ENCODE peak calls at places on chromosomes 6 and 20, in four cellular contexts. One of them, this sample, is unnamed.

GRCh38 chr20:53917145-53918009 is 153.0 kb downstream of the BCAS1 start:
- DNase-seq in SK-N-SH: peak
- DNase-seq in GM12878: peak
- DNase-seq in HepG2: no peak
- DNase-seq in this sample: no peak

GRCh38 chr6:14396826-14397517 is 279.4 kb downstream of the CD83 start:
- DNase-seq in GM12878: no peak
- DNase-seq in SK-N-SH: no peak
- DNase-seq in HepG2: no peak
- DNase-seq in this sample: no peak

GRCh38 chr20:63895886-63896135 is 885 bp downstream of the DNAJC5 start:
- DNase-seq in GM12878: no peak
- DNase-seq in SK-N-SH: no peak
- DNase-seq in HepG2: no peak
- DNase-seq in this sample: no peak

GRCh38 chr6:131727868-131728267 is 17.1 kb upstream of the CTAGE9 start:
- DNase-seq in GM12878: no peak
- DNase-seq in SK-N-SH: no peak
- DNase-seq in HepG2: peak
- DNase-seq in this sample: no peak

GRCh38 chr20:42093542-42094440 is 475.6 kb upstream of the CHD6 start:
- DNase-seq in HepG2: no peak
- DNase-seq in SK-N-SH: no peak
- DNase-seq in GM12878: no peak
- DNase-seq in this sample: no peak

GRCh38 chr20:61968036-61968810 is 97.5 kb downstream of the TAF4 start:
- DNase-seq in GM12878: no peak
- DNase-seq in HepG2: no peak
- DNase-seq in SK-N-SH: no peak
- DNase-seq in this sample: no peak

GRCh38 chr20:34426026-34426425 is 63.0 kb downstream of the ITCH start:
- DNase-seq in HepG2: no peak
- DNase-seq in GM12878: no peak
- DNase-seq in SK-N-SH: no peak
- DNase-seq in this sample: no peak

GRCh38 chr6:90294989-90295853 is 1.4 kb downstream of the BACH2 start:
- DNase-seq in SK-N-SH: peak
- DNase-seq in HepG2: no peak
- DNase-seq in GM12878: no peak
- DNase-seq in this sample: no peak

GRCh38 chr20:63563186-63563935 is 9.4 kb downstream of the FNDC11 start:
- DNase-seq in GM12878: no peak
- DNase-seq in HepG2: no peak
- DNase-seq in SK-N-SH: no peak
- DNase-seq in this sample: no peak

GRCh38 chr20:57030611-57031600 is 235.5 kb downstream of the BMP7 start:
- DNase-seq in HepG2: no peak
- DNase-seq in GM12878: no peak
- DNase-seq in SK-N-SH: peak
- DNase-seq in this sample: no peak

GRCh38 chr6:69584913-69585729 is 211.7 kb downstream of the LMBRD1 start:
- DNase-seq in GM12878: peak
- DNase-seq in HepG2: no peak
- DNase-seq in SK-N-SH: peak
- DNase-seq in this sample: no peak

GRCh38 chr20:50198211-50198666 is 7.6 kb downstream of the CEBPB start:
- DNase-seq in GM12878: no peak
- DNase-seq in SK-N-SH: no peak
- DNase-seq in HepG2: no peak
- DNase-seq in this sample: no peak

GRCh38 chr6:4356899-4357659 is 221.7 kb upstream of the ECI2 start:
- DNase-seq in SK-N-SH: no peak
- DNase-seq in GM12878: no peak
- DNase-seq in HepG2: no peak
- DNase-seq in this sample: no peak

GRCh38 chr6:48109902-48110301 is 1.1 kb downstream of the PTCHD4 start:
- DNase-seq in HepG2: peak
- DNase-seq in SK-N-SH: no peak
- DNase-seq in GM12878: no peak
- DNase-seq in this sample: no peak

GRCh38 chr6:111992851-111993250 is 61.1 kb upstream of the CCN6 start:
- DNase-seq in GM12878: no peak
- DNase-seq in SK-N-SH: no peak
- DNase-seq in HepG2: no peak
- DNase-seq in this sample: no peak

GRCh38 chr6:38567436-38567835 is 72.3 kb downstream of the BTBD9 start:
- DNase-seq in HepG2: no peak
- DNase-seq in SK-N-SH: peak
- DNase-seq in GM12878: no peak
- DNase-seq in this sample: no peak

GRCh38 chr20:40933758-40934157 is 94.9 kb upstream of the TOP1 start:
- DNase-seq in HepG2: no peak
- DNase-seq in SK-N-SH: no peak
- DNase-seq in GM12878: no peak
- DNase-seq in this sample: no peak

GRCh38 chr6:103672169-103672568 is 1187.5 kb downstream of the HACE1 start:
- DNase-seq in GM12878: no peak
- DNase-seq in HepG2: no peak
- DNase-seq in SK-N-SH: no peak
- DNase-seq in this sample: no peak

GRCh38 chr6:10369896-10370295 is 45.0 kb downstream of the TFAP2A start:
- DNase-seq in SK-N-SH: no peak
- DNase-seq in GM12878: no peak
- DNase-seq in HepG2: no peak
- DNase-seq in this sample: peak

GRCh38 chr6:36701401-36701991 is 3.9 kb downstream of the RAB44 start:
- DNase-seq in GM12878: no peak
- DNase-seq in HepG2: peak
- DNase-seq in SK-N-SH: no peak
- DNase-seq in this sample: no peak

GRCh38 chr6:97703661-97704060 is 420.6 kb upstream of the MMS22L start:
- DNase-seq in HepG2: no peak
- DNase-seq in SK-N-SH: no peak
- DNase-seq in GM12878: no peak
- DNase-seq in this sample: no peak

GRCh38 chr20:13788167-13788834 is 3.5 kb downstream of the NDUFAF5 start:
- DNase-seq in GM12878: peak
- DNase-seq in SK-N-SH: peak
- DNase-seq in HepG2: peak
- DNase-seq in this sample: peak

GRCh38 chr6:170063851-170064617 is 226.8 kb downstream of the DLL1 start:
- DNase-seq in SK-N-SH: no peak
- DNase-seq in HepG2: no peak
- DNase-seq in GM12878: no peak
- DNase-seq in this sample: no peak

GRCh38 chr6:36727491-36728021 is 29.9 kb downstream of the RAB44 start:
- DNase-seq in SK-N-SH: no peak
- DNase-seq in GM12878: peak
- DNase-seq in HepG2: no peak
- DNase-seq in this sample: no peak

GRCh38 chr6:45420083-45420908 is 42.6 kb upstream of the SUPT3H start:
- DNase-seq in HepG2: no peak
- DNase-seq in GM12878: no peak
- DNase-seq in SK-N-SH: peak
- DNase-seq in this sample: no peak

GRCh38 chr20:37042986-37043972 is 52.5 kb downstream of the RBL1 start:
- DNase-seq in GM12878: peak
- DNase-seq in HepG2: no peak
- DNase-seq in SK-N-SH: no peak
- DNase-seq in this sample: no peak

GRCh38 chr6:20881365-20881764 is 347.1 kb downstream of the CDKAL1 start:
- DNase-seq in GM12878: no peak
- DNase-seq in HepG2: no peak
- DNase-seq in SK-N-SH: no peak
- DNase-seq in this sample: no peak

GRCh38 chr20:2671977-2672376 is 8.0 kb upstream of the IDH3B start:
- DNase-seq in SK-N-SH: no peak
- DNase-seq in GM12878: no peak
- DNase-seq in HepG2: no peak
- DNase-seq in this sample: peak

GRCh38 chr6:6918216-6918983 is 189.4 kb upstream of the RREB1 start:
- DNase-seq in HepG2: no peak
- DNase-seq in GM12878: peak
- DNase-seq in SK-N-SH: no peak
- DNase-seq in this sample: no peak

GRCh38 chr20:38134427-38135281 is 30.4 kb downstream of the TGM2 start:
- DNase-seq in GM12878: no peak
- DNase-seq in HepG2: peak
- DNase-seq in SK-N-SH: peak
- DNase-seq in this sample: no peak

GRCh38 chr20:63288581-63289251 is 4.3 kb upstream of the COL20A1 start:
- DNase-seq in HepG2: no peak
- DNase-seq in GM12878: no peak
- DNase-seq in SK-N-SH: no peak
- DNase-seq in this sample: no peak

DNA sequence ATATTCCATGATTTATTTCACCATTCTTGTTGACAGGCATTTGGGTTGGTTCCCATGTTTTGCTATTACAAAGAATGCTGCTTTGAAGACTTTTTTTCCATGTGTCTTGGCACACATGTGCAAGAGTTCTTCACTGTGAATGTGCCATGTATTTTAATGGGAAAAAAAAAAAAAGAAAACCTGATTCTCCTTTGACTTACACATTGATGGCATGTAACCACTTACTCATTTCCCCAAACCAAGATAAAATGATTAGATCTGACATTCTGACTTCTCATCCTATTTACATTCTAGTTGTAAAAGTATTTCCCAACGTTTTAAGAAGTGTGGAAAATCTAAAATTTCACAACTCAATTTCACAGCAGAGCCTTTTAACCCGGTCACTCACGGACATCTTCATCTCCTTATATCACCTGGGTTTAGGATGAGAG is 4.4 kb downstream of the CAP2 start:
- DNase-seq in HepG2: no peak
- DNase-seq in SK-N-SH: no peak
- DNase-seq in GM12878: no peak
- DNase-seq in this sample: no peak
- TF ChIP-seq PBX3 in HepG2: no peak
- TF ChIP-seq PBX3 in SK-N-SH: peak
- TF ChIP-seq PBX3 in GM12878: no peak
- TF ChIP-seq PBX3 in this sample: no peak

DNA sequence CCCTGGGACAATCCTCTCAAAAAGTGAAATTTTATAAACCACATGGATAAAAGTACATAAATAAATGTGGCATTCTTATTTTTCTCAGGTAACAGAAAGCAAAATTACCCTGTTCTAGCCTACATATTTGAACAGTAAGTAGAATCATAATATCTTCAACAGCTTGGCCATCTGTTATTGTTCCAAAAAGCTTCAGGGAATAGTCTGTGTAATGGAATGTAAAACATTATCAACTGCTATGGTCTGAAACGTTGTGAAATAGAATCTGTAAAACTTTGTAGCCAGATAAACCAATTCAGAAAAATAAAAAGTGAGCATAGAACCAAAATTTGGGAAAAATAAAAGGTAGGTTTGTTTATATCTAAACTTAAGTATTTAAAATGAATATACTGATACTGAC is 114.7 kb downstream of the THEMIS start:
- DNase-seq in SK-N-SH: no peak
- DNase-seq in GM12878: no peak
- DNase-seq in HepG2: no peak
- DNase-seq in this sample: no peak
- TF ChIP-seq PBX3 in SK-N-SH: no peak
- TF ChIP-seq PBX3 in GM12878: no peak
- TF ChIP-seq PBX3 in HepG2: no peak
- TF ChIP-seq PBX3 in this sample: no peak

GRCh38 chr6:128065072-128065471 is 164.2 kb upstream of the THEMIS start:
- DNase-seq in SK-N-SH: no peak
- DNase-seq in GM12878: no peak
- DNase-seq in HepG2: no peak
- DNase-seq in this sample: no peak

GRCh38 chr6:128064540-128064895 is 163.7 kb upstream of the THEMIS start:
- DNase-seq in GM12878: no peak
- DNase-seq in SK-N-SH: no peak
- DNase-seq in HepG2: peak
- DNase-seq in this sample: no peak

GRCh38 chr6:128063850-128064539 is 163.1 kb upstream of the THEMIS start:
- DNase-seq in HepG2: no peak
- DNase-seq in SK-N-SH: no peak
- DNase-seq in GM12878: no peak
- DNase-seq in this sample: no peak

GRCh38 chr6:128067446-128068109 is 166.7 kb upstream of the THEMIS start:
- DNase-seq in SK-N-SH: no peak
- DNase-seq in HepG2: no peak
- DNase-seq in GM12878: no peak
- DNase-seq in this sample: no peak

DNA sequence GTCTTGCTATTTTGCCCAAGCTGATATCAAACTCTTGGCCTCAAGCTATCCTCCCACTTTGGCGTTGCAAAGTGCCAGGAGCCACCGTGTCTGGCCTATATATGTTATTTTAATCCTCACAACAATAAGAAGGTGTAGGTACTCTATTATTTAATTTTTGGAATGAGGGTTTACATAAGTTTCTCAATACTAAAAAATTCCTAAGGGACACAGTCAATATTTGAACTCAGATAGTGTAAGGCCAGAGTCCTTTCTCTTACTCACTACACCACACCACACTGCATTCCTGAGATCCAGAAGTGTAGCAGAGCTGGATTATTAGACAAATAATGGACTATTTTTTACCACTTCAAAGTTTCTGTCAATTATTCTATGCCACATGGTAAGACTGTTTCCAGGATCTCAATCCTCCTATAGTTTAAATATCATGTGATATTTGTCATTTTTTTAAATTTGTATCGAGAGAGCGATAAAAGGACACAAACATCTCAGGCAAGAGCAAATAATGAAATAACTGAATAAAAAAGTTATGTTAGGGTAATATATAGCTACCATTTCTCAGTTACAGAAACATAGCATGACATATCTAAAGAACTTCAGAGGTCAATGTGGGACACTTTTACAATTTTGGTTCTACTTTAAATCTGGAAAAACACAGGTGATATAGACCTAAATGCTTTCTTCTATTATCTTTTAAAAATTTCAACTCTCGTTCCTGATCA is 162.2 kb upstream of the THEMIS start:
- DNase-seq in GM12878: no peak
- DNase-seq in HepG2: peak
- DNase-seq in SK-N-SH: no peak
- DNase-seq in this sample: peak
- TF ChIP-seq PBX3 in GM12878: no peak
- TF ChIP-seq PBX3 in HepG2: no peak
- TF ChIP-seq PBX3 in SK-N-SH: no peak
- TF ChIP-seq PBX3 in this sample: no peak

DNA sequence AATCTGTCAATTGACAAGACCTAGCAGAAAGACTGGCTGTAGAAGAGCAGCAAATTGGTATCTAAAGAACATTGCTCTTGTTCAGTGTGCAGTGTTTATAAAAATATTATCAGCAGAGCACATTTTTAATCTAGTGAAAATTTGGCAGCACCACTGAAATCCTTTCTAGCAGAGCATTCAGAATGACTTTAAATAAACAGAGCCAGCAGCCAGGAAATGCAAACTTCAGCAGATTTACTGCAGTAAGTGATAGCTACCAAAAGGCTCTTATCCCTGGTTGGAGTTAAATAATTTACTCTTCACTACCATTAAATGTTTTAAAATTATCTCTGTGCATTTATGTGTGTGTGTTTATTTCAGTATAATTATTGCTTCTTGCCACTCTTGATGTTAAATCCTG is 590.9 kb upstream of the CITED2 start:
- DNase-seq in SK-N-SH: no peak
- DNase-seq in GM12878: no peak
- DNase-seq in HepG2: no peak
- DNase-seq in this sample: no peak
- TF ChIP-seq PBX3 in SK-N-SH: no peak
- TF ChIP-seq PBX3 in GM12878: no peak
- TF ChIP-seq PBX3 in HepG2: no peak
- TF ChIP-seq PBX3 in this sample: no peak

GRCh38 chr6:29813809-29814208 is 13.8 kb upstream of the HLA-G start:
- DNase-seq in HepG2: peak
- DNase-seq in SK-N-SH: no peak
- DNase-seq in GM12878: no peak
- DNase-seq in this sample: peak
- TF ChIP-seq PBX3 in HepG2: no peak
- TF ChIP-seq PBX3 in SK-N-SH: no peak
- TF ChIP-seq PBX3 in GM12878: no peak
- TF ChIP-seq PBX3 in this sample: no peak

This sample was measured in A549.